ENCODE peak calls at places on chromosome 11, in nine cellular contexts. V is fibroblast of the aortic adventitia, A is Panc1, L is ovary, D is cardiac fibroblast, U is psoas muscle, C is GM12865, Z is RWPE1, G is endothelial cell. N is an unnamed sample.

GRCh38 chr11:70528046-70528793 is 129.9 kb downstream of the CTTN start:
- DNase-seq in V (no peak), A (no peak), L (peak; percentile 5), D (no peak), U (peak; percentile 25), C (no peak), Z (no peak), G (no peak), N (no peak)

GRCh38 chr11:95134491-95134890 is 44.8 kb downstream of the ENDOD1 start:
- DNase-seq in V (peak; percentile 55), A (no peak), L (no peak), D (peak; percentile 85), U (no peak), C (no peak), Z (peak; percentile 93), G (no peak), N (no peak)

GRCh38 chr11:77370217-77370616 is 68.7 kb upstream of the GDPD4 start:
- DNase-seq in V (no peak), A (no peak), L (no peak), D (no peak), U (no peak), C (no peak), Z (no peak), G (no peak), N (no peak)

GRCh38 chr11:134818531-134818930 is 406.5 kb upstream of the B3GAT1 start:
- DNase-seq in V (no peak), A (no peak), L (no peak), D (no peak), U (no peak), C (no peak), Z (peak; percentile 71), G (no peak), N (no peak)

GRCh38 chr11:93484716-93485115 is 58.5 kb downstream of the SMCO4 start:
- DNase-seq in V (peak; percentile 53), A (no peak), L (no peak), D (peak; percentile 28), U (no peak), C (peak; percentile 4), Z (no peak), G (no peak), N (no peak)

GRCh38 chr11:33970984-33971466 is 79.1 kb upstream of the LMO2 start:
- DNase-seq in V (peak; percentile 81), A (peak; percentile 25), L (no peak), D (peak; percentile 77), U (peak; percentile 58), C (peak; percentile 67), Z (peak; percentile 58), G (peak; percentile 54), N (peak; percentile 68)

GRCh38 chr11:67320011-67320410 is 16.7 kb downstream of the SSH3 start:
- DNase-seq in V (no peak), A (no peak), L (no peak), D (no peak), U (no peak), C (no peak), Z (no peak), G (no peak), N (no peak)

GRCh38 chr11:27179334-27179733 is 138.7 kb downstream of the BBOX1 start:
- DNase-seq in V (no peak), A (no peak), L (no peak), D (no peak), U (no peak), C (no peak), Z (no peak), G (no peak), N (no peak)

GRCh38 chr11:70508231-70508480 is 109.8 kb downstream of the CTTN start:
- DNase-seq in V (no peak), A (no peak), L (peak; percentile 3), D (no peak), U (peak; percentile 12), C (no peak), Z (no peak), G (no peak), N (no peak)

GRCh38 chr11:108698844-108699642 is 34.2 kb downstream of the DDX10 start:
- DNase-seq in V (no peak), A (no peak), L (no peak), D (peak; percentile 27), U (no peak), C (peak; percentile 40), Z (peak; percentile 84), G (no peak), N (no peak)

GRCh38 chr11:34104680-34105078 is 750 bp upstream of the NAT10 start:
- DNase-seq in V (no peak), A (peak; percentile 0), L (no peak), D (no peak), U (no peak), C (no peak), Z (no peak), G (no peak), N (no peak)

GRCh38 chr11:65931773-65932557 is 12.7 kb downstream of the DRAP1 start:
- DNase-seq in V (no peak), A (no peak), L (no peak), D (peak; percentile 4), U (no peak), C (no peak), Z (no peak), G (no peak), N (no peak)

GRCh38 chr11:65927904-65928397 is 8.7 kb downstream of the DRAP1 start:
- DNase-seq in V (no peak), A (no peak), L (no peak), D (no peak), U (no peak), C (peak; percentile 94), Z (no peak), G (no peak), N (no peak)

GRCh38 chr11:65928667-65929066 is 9.4 kb downstream of the DRAP1 start:
- DNase-seq in V (no peak), A (no peak), L (no peak), D (no peak), U (no peak), C (peak; percentile 55), Z (no peak), G (no peak), N (no peak)

GRCh38 chr11:65934014-65934413 is 11.3 kb upstream of the TSGA10IP start:
- DNase-seq in V (peak; percentile 55), A (no peak), L (no peak), D (no peak), U (no peak), C (no peak), Z (no peak), G (no peak), N (no peak)

GRCh38 chr11:65932558-65932919 is 12.7 kb upstream of the TSGA10IP start:
- DNase-seq in V (no peak), A (no peak), L (no peak), D (peak; percentile 47), U (no peak), C (no peak), Z (no peak), G (no peak), N (no peak)
- TF ChIP-seq CTCF in V (no peak), A (no peak), L (no peak), D (no peak), U (no peak), C (no peak), Z (no peak), G (peak; percentile 33), N (peak; percentile 8)

DNA sequence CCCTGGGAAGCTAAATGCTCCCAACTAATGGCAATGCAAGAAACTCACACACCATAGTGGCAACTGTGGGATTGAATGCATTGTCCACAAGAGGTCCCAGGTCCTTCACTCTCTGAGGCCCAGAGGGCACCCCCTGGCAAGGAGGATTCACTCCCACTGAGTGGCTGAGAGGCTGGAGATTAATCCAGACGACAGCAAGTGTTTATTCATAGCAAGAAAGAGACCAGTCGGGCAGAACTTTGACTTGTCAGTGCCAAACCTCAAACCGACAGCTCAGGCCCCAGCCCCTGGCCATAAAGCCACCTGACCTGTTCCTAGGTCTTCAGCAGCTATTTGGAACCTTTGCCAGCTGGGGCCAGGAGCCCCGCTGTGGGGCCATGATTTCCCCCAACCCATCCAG is 54.5 kb upstream of the MPEG1 start:
- DNase-seq in V (no peak), A (no peak), L (no peak), D (no peak), U (no peak), C (peak; percentile 85), Z (no peak), G (no peak), N (no peak)
- TF ChIP-seq CTCF in V (no peak), A (no peak), L (no peak), D (no peak), U (no peak), C (no peak), Z (no peak), G (no peak), N (no peak)

DNA sequence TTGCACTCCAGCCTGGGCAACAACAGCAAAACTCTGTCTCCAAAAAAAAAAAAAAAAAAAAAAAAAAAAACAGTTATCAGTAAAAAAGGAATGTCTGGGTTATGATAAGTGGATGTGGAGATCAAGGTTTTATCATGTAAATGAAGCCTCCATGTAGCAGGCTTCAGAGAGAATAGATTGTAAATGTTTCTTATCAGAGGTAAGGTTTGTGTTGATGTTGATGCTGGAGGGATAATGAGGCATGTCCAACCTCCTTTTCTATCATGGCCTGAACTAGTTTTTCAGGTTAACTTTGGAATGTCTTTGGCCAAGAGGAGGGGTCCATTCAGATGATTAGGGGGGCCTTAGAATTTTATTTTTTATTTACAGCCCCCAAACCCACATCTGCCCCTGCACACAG is 35.4 kb upstream of the TREH start:
- DNase-seq in V (no peak), A (no peak), L (no peak), D (no peak), U (no peak), C (no peak), Z (no peak), G (no peak), N (no peak)
- TF ChIP-seq CTCF in V (no peak), A (no peak), L (no peak), D (no peak), U (no peak), C (no peak), Z (no peak), G (no peak), N (no peak)

GRCh38 chr11:123738374-123738773 is 3.1 kb downstream of the ZNF202 start:
- DNase-seq in V (no peak), A (no peak), L (no peak), D (no peak), U (no peak), C (no peak), Z (no peak), G (no peak), N (no peak)

GRCh38 chr11:123740787-123741158 is 687 bp downstream of the ZNF202 start:
- DNase-seq in V (peak; percentile 1), A (no peak), L (no peak), D (peak; percentile 3), U (no peak), C (no peak), Z (peak; percentile 7), G (no peak), N (no peak)

GRCh38 chr11:123742334-123742733 is 874 bp upstream of the ZNF202 start:
- DNase-seq in V (no peak), A (no peak), L (no peak), D (no peak), U (no peak), C (no peak), Z (no peak), G (peak; percentile 9), N (no peak)

GRCh38 chr11:123742778-123743177 is 1.3 kb upstream of the ZNF202 start:
- DNase-seq in V (no peak), A (no peak), L (no peak), D (no peak), U (no peak), C (no peak), Z (no peak), G (no peak), N (no peak)

GRCh38 chr11:123741159-123741951 is at the start of gene ZNF202:
- DNase-seq in V (peak; percentile 88), A (peak; percentile 35), L (peak; percentile 89), D (peak; percentile 92), U (peak; percentile 96), C (peak; percentile 93), Z (peak; percentile 87), G (peak; percentile 91), N (peak; percentile 86)
- TF ChIP-seq CTCF in V (peak; percentile 27), A (no peak), L (no peak), D (peak; percentile 23), U (peak; percentile 11), C (no peak), Z (no peak), G (no peak), N (peak; percentile 18)